ENCODE peak calls at places on chromosomes 6 and 20, in six cellular contexts. L is BJ, N is ELR, X is psoas muscle, Y is H54, O is HCT116. T is an unnamed sample.

GRCh38 chr20:25296094-25297093 is 48.5 kb downstream of the PYGB start:
- DNase-seq in Y (peak; percentile 45), N (peak; percentile 50), O (no peak), X (no peak), L (no peak), T (no peak)

GRCh38 chr20:34705383-34706021 is 1.4 kb downstream of the TP53INP2 start:
- DNase-seq in O (no peak), Y (peak; percentile 62), L (no peak), N (peak; percentile 83), X (no peak), T (peak; percentile 71)

GRCh38 chr6:149235130-149235561 is 82.4 kb upstream of the TAB2 start:
- DNase-seq in O (peak; percentile 82), X (no peak), L (no peak), Y (no peak), N (peak; percentile 81), T (peak; percentile 31)

GRCh38 chr6:122792796-122793195 is 3.7 kb downstream of the SMPDL3A start:
- DNase-seq in N (no peak), O (no peak), X (no peak), L (no peak), Y (no peak), T (no peak)

GRCh38 chr6:169188051-169188863 is 65.4 kb downstream of the THBS2 start:
- DNase-seq in L (peak; percentile 66), Y (no peak), O (no peak), N (peak; percentile 95), X (no peak), T (peak; percentile 58)

GRCh38 chr6:146770275-146770964 is 171.6 kb downstream of the ADGB start:
- DNase-seq in Y (no peak), L (no peak), N (no peak), O (no peak), X (no peak), T (no peak)

GRCh38 chr20:58260006-58260405 is 31.6 kb upstream of the ANKRD60 start:
- DNase-seq in L (no peak), X (no peak), Y (no peak), O (no peak), N (no peak), T (no peak)

GRCh38 chr6:148388477-148388876 is 45.8 kb downstream of the SASH1 start:
- DNase-seq in N (no peak), O (no peak), X (no peak), Y (no peak), L (no peak), T (no peak)

GRCh38 chr20:59177266-59178250 is 13.9 kb downstream of the ZNF831 start:
- DNase-seq in O (no peak), Y (no peak), L (no peak), X (no peak), N (no peak), T (no peak)

T was measured in adipocyte.